ENCODE peak calls at places on chromosomes 2 and 18, in ten cellular contexts. T, S, Z, J, D, N, B, U, W and H are unnamed samples.

GRCh38 chr18:78069784-78070664 is 820.4 kb downstream of the GALR1 start:
- DNase-seq in S (no peak), J (no peak), B (no peak), D (no peak), Z (no peak), W (no peak), N (peak; percentile 19), T (no peak), U (no peak), H (peak; percentile 4)

GRCh38 chr18:48953096-48953706 is 2.4 kb upstream of the SMAD7 start:
- DNase-seq in B (no peak), U (no peak), J (no peak), T (no peak), D (no peak), Z (no peak), N (no peak), S (no peak), W (no peak), H (no peak)

GRCh38 chr2:198706683-198707082 is 751.1 kb downstream of the SATB2 start:
- DNase-seq in S (no peak), J (no peak), B (no peak), N (no peak), U (no peak), W (no peak), Z (no peak), T (no peak), D (no peak), H (no peak)

GRCh38 chr2:2302359-2302758 is 28.7 kb downstream of the MYT1L start:
- DNase-seq in Z (no peak), D (no peak), U (no peak), W (no peak), B (no peak), T (no peak), N (no peak), J (no peak), S (no peak), H (no peak)

GRCh38 chr2:86221066-86221684 is 21.9 kb downstream of the MRPL35 start:
- DNase-seq in J (no peak), T (no peak), D (peak; percentile 50), U (peak; percentile 61), W (no peak), N (no peak), S (peak; percentile 75), Z (peak; percentile 42), B (no peak), H (peak; percentile 26)

GRCh38 chr2:15963977-15964670 is 23.8 kb downstream of the MYCN start:
- DNase-seq in D (no peak), Z (no peak), B (no peak), J (no peak), W (no peak), U (no peak), N (no peak), S (no peak), T (no peak), H (no peak)

GRCh38 chr2:205759732-205760516 is 77.6 kb downstream of the NRP2 start:
- DNase-seq in N (no peak), J (no peak), B (no peak), S (no peak), Z (no peak), D (no peak), T (no peak), U (no peak), W (no peak), H (no peak)

GRCh38 chr2:124264496-124265160 is 239.5 kb downstream of the CNTNAP5 start:
- DNase-seq in W (no peak), J (no peak), B (no peak), D (peak; percentile 0), S (no peak), U (peak; percentile 19), Z (no peak), T (no peak), N (no peak), H (no peak)

GRCh38 chr2:182318466-182319309 is 108.1 kb downstream of the PDE1A start:
- DNase-seq in W (no peak), U (no peak), D (peak; percentile 24), T (no peak), N (no peak), S (no peak), J (no peak), B (no peak), Z (no peak), H (peak; percentile 51)

GRCh38 chr2:283996-284794 is 3.7 kb downstream of the ALKAL2 start:
- DNase-seq in W (no peak), S (no peak), D (peak; percentile 32), Z (no peak), U (no peak), T (no peak), J (no peak), B (no peak), N (no peak), H (no peak)

GRCh38 chr18:54764786-54765185 is 63.5 kb upstream of the RAB27B start:
- DNase-seq in J (no peak), U (no peak), T (no peak), W (no peak), Z (no peak), S (no peak), N (no peak), B (no peak), D (no peak), H (no peak)

GRCh38 chr2:160092445-160092844 is 30.0 kb upstream of the PLA2R1 start:
- DNase-seq in W (no peak), S (no peak), D (no peak), B (no peak), U (no peak), N (no peak), T (no peak), J (no peak), Z (no peak), H (no peak)

GRCh38 chr18:9681217-9681616 is 26.9 kb upstream of the RAB31 start:
- DNase-seq in T (no peak), D (no peak), B (no peak), N (no peak), J (no peak), U (no peak), W (no peak), Z (no peak), S (no peak), H (no peak)

GRCh38 chr2:72149556-72150156 is 2.0 kb upstream of the CYP26B1 start:
- DNase-seq in B (peak; percentile 64), S (peak; percentile 71), D (no peak), W (no peak), N (peak; percentile 40), T (no peak), Z (no peak), U (no peak), J (no peak), H (no peak)